ENCODE peak calls at places on chromosomes 3 and 15, in eight cellular contexts. R is substantia nigra, H is HT1080, I is MM.1S, S is epithelial cell of esophagus, N is lower lobe of right lung, M is NCI-H748 treated with DMSO at 0.1 percent for 48 hours, J is kidney tubule cell. O is an unnamed sample.

GRCh38 chr3:42763023-42763422 is 10.0 kb downstream of the CCDC13 start:
- DNase-seq in R (no peak), H (no peak), I (no peak), S (no peak), N (no peak), M (no peak), J (no peak), O (no peak)

GRCh38 chr3:174330303-174330702 is 528.8 kb upstream of the NAALADL2 start:
- DNase-seq in R (no peak), H (peak), I (no peak), S (peak), N (no peak), M (no peak), J (peak), O (no peak)

GRCh38 chr15:41504751-41505492 is 8.7 kb downstream of the LTK start:
- DNase-seq in R (no peak), H (no peak), I (no peak), S (no peak), N (no peak), M (no peak), J (no peak), O (no peak)

GRCh38 chr3:40309925-40310635 is 573 bp downstream of the EIF1B start:
- DNase-seq in R (peak), H (no peak), I (no peak), S (peak), N (no peak), M (no peak), J (peak), O (no peak)

GRCh38 chr3:151843275-151843674 is 29.4 kb downstream of the AADAC start:
- DNase-seq in R (no peak), H (no peak), I (no peak), S (no peak), N (no peak), M (peak), J (no peak), O (no peak)

GRCh38 chr15:97563516-97563915 is 397.0 kb upstream of the ARRDC4 start:
- DNase-seq in R (no peak), H (no peak), I (no peak), S (no peak), N (no peak), M (no peak), J (no peak), O (no peak)

GRCh38 chr3:75886971-75887526 is 101.7 kb upstream of the ZNF717 start:
- DNase-seq in R (no peak), H (no peak), I (no peak), S (no peak), N (no peak), M (no peak), J (no peak), O (no peak)

GRCh38 chr3:105688821-105689220 is 180.0 kb downstream of the CBLB start:
- DNase-seq in R (no peak), H (no peak), I (no peak), S (no peak), N (no peak), M (no peak), J (peak), O (no peak)

GRCh38 chr3:88957751-88958452 is 149.5 kb upstream of the EPHA3 start:
- DNase-seq in R (no peak), H (peak), I (no peak), S (peak), N (no peak), M (no peak), J (peak), O (no peak)